ENCODE peak calls at places on chromosomes 4 and X, in nine cellular contexts. Q is RPMI8226, B is adipocyte, O is activated B cell treated with CpG ODN at 0.5 μM for 24 hours, K is T-helper 9 cell, C is frontal cortex, Z is retina, L is pulmonary artery endothelial cell, T is GM23248. X is an unnamed sample.

GRCh38 chrX:136608295-136608933 is 39.5 kb upstream of the CD40LG start:
- DNase-seq in Q (peak), B (peak), O (peak), K (peak), C (peak), Z (no peak), L (no peak), T (peak), X (no peak)

GRCh38 chr4:101020956-101021355 is 326.4 kb downstream of the PPP3CA start:
- DNase-seq in Q (no peak), B (peak), O (no peak), K (no peak), C (no peak), Z (no peak), L (peak), T (peak), X (peak)

GRCh38 chr4:141541851-141542250 is 94.5 kb upstream of the IL15 start:
- DNase-seq in Q (no peak), B (peak), O (no peak), K (no peak), C (no peak), Z (no peak), L (no peak), T (peak), X (peak)

GRCh38 chr4:142443469-142443868 is 402.6 kb downstream of the INPP4B start:
- DNase-seq in Q (no peak), B (no peak), O (no peak), K (no peak), C (no peak), Z (no peak), L (no peak), T (no peak), X (no peak)

GRCh38 chrX:150366951-150367545 is 3.9 kb downstream of the MAMLD1 start:
- DNase-seq in Q (no peak), B (peak), O (no peak), K (no peak), C (no peak), Z (no peak), L (no peak), T (peak), X (peak)

GRCh38 chr4:4778491-4779003 is 80.9 kb upstream of the MSX1 start:
- DNase-seq in Q (no peak), B (no peak), O (no peak), K (no peak), C (no peak), Z (no peak), L (no peak), T (no peak), X (no peak)

GRCh38 chr4:73221734-73222133 is 36.9 kb downstream of the ANKRD17 start:
- DNase-seq in Q (peak), B (peak), O (no peak), K (no peak), C (no peak), Z (peak), L (no peak), T (peak), X (no peak)

GRCh38 chr4:38620025-38620424 is 44.0 kb upstream of the KLF3 start:
- DNase-seq in Q (no peak), B (peak), O (no peak), K (no peak), C (no peak), Z (no peak), L (no peak), T (no peak), X (no peak)

GRCh38 chr4:94352996-94353395 is 10.4 kb upstream of the HPGDS start:
- DNase-seq in Q (no peak), B (peak), O (no peak), K (no peak), C (no peak), Z (no peak), L (no peak), T (peak), X (peak)

GRCh38 chrX:47564438-47565085 is 3.6 kb downstream of the ARAF start:
- DNase-seq in Q (no peak), B (no peak), O (no peak), K (no peak), C (no peak), Z (no peak), L (no peak), T (no peak), X (no peak)

GRCh38 chr4:185933078-185933581 is 121.1 kb upstream of the SORBS2 start:
- DNase-seq in Q (no peak), B (peak), O (no peak), K (no peak), C (peak), Z (no peak), L (no peak), T (peak), X (peak)

GRCh38 chr4:6332042-6332668 is 62.5 kb downstream of the WFS1 start:
- DNase-seq in Q (no peak), B (peak), O (no peak), K (peak), C (peak), Z (peak), L (no peak), T (peak), X (no peak)

GRCh38 chr4:177547985-177548384 is 105.7 kb upstream of the AGA start:
- DNase-seq in Q (no peak), B (no peak), O (no peak), K (no peak), C (no peak), Z (no peak), L (no peak), T (no peak), X (no peak)

GRCh38 chr4:1592179-1593037 is 91.7 kb downstream of the FAM53A start:
- DNase-seq in Q (no peak), B (no peak), O (no peak), K (no peak), C (no peak), Z (no peak), L (no peak), T (no peak), X (no peak)

GRCh38 chr4:138341739-138342415 is 99.7 kb upstream of the SLC7A11 start:
- DNase-seq in Q (no peak), B (no peak), O (no peak), K (no peak), C (no peak), Z (no peak), L (no peak), T (no peak), X (no peak)

GRCh38 chr4:73998040-73999011 is at the start of gene CXCL5:
- DNase-seq in Q (no peak), B (peak), O (no peak), K (no peak), C (no peak), Z (peak), L (no peak), T (peak), X (no peak)

GRCh38 chr4:183722738-183723560 is 63.9 kb downstream of the TRAPPC11 start:
- DNase-seq in Q (peak), B (peak), O (peak), K (peak), C (peak), Z (peak), L (no peak), T (peak), X (no peak)

GRCh38 chr4:25172964-25173917 is 13.0 kb upstream of the SEPSECS start:
- DNase-seq in Q (no peak), B (peak), O (no peak), K (no peak), C (peak), Z (peak), L (peak), T (peak), X (peak)

GRCh38 chrX:35166023-35166422 is 223.4 kb downstream of the FAM47B start:
- DNase-seq in Q (peak), B (no peak), O (no peak), K (no peak), C (no peak), Z (peak), L (no peak), T (no peak), X (peak)

X was measured in LHCN-M2.